ENCODE peak calls at places on chromosomes 4 and X, in eight cellular contexts. A is naive thymus-derived CD8-positive, alpha-beta T cell; B is stimulated activated CD4-positive, alpha-beta T cell treated with anti-CD3 and anti-CD28 coated beads, Interleukin-2, amount 100 ng/mL, for 24 hours; F is EH; O is cardiac muscle cell; K is NAMALWA; E is kidney; L is stimulated activated naive CD4-positive, alpha-beta T cell. S is an unnamed sample.

GRCh38 chr4:71130827-71131603 is 137.6 kb downstream of the DCK start:
- DNase-seq in B (no peak), L (no peak), E (no peak), K (no peak), F (peak; percentile 87), O (no peak), A (no peak), S (no peak)

GRCh38 chrX:53379747-53380146 is 42.7 kb downstream of the SMC1A start:
- DNase-seq in E (no peak), F (no peak), K (no peak), A (no peak), L (no peak), O (no peak), B (no peak), S (no peak)

GRCh38 chrX:15493118-15494082 is at the start of gene PIR:
- DNase-seq in O (peak; percentile 94), E (peak; percentile 93), F (peak; percentile 85), B (peak; percentile 74), A (peak; percentile 11), L (peak; percentile 7), K (no peak), S (peak; percentile 44)

GRCh38 chr4:44157611-44158277 is 290.9 kb downstream of the KCTD8 start:
- DNase-seq in A (no peak), K (no peak), F (no peak), E (no peak), O (no peak), L (no peak), B (no peak), S (no peak)

GRCh38 chr4:15938182-15938581 is 358 bp downstream of the FGFBP1 start:
- DNase-seq in B (no peak), K (no peak), F (no peak), L (no peak), O (no peak), E (peak; percentile 90), A (no peak), S (no peak)

GRCh38 chr4:31097999-31098398 is 377.8 kb downstream of the PCDH7 start:
- DNase-seq in B (no peak), O (no peak), A (no peak), K (no peak), E (no peak), F (no peak), L (no peak), S (no peak)

GRCh38 chr4:1619151-1619672 is 64.9 kb downstream of the FAM53A start:
- DNase-seq in L (no peak), B (no peak), O (no peak), F (no peak), K (no peak), A (no peak), E (no peak), S (no peak)

GRCh38 chrX:46551494-46552128 is 6.4 kb upstream of the ZNF674 start:
- DNase-seq in O (no peak), K (no peak), L (no peak), E (no peak), A (no peak), B (no peak), F (peak; percentile 63), S (no peak)

GRCh38 chr4:54102747-54103146 is 2.8 kb downstream of the GSX2 start:
- DNase-seq in L (no peak), K (no peak), E (no peak), A (no peak), F (no peak), B (no peak), O (no peak), S (no peak)

GRCh38 chr4:15198070-15198727 is 195.9 kb downstream of the CPEB2 start:
- DNase-seq in E (no peak), K (no peak), O (peak; percentile 64), F (peak; percentile 53), A (no peak), B (no peak), L (no peak), S (no peak)

GRCh38 chr4:147362868-147363440 is 117.9 kb upstream of the EDNRA start:
- DNase-seq in E (peak; percentile 92), O (peak; percentile 23), F (peak; percentile 70), L (no peak), A (no peak), K (no peak), B (no peak), S (no peak)

S was measured in amygdala.